ENCODE peak calls at places on chromosome 4, in seven cellular contexts. Y is astrocyte, C is hepatocyte, H is endothelial cell of umbilical vein, B is PC-3, V is neural progenitor cell, Z is GM23248. U is an unnamed sample.

GRCh38 chr4:186669159-186669720 is 54.4 kb downstream of the FAT1 start:
- DNase-seq in B (peak; percentile 59), V (peak; percentile 41), Y (peak; percentile 71), C (peak; percentile 58), H (peak; percentile 27), Z (peak; percentile 75), U (peak; percentile 56)

GRCh38 chr4:26360864-26361263 is 40.0 kb downstream of the RBPJ start:
- DNase-seq in Z (no peak), V (peak; percentile 13), B (no peak), Y (no peak), C (no peak), H (no peak), U (no peak)

GRCh38 chr4:149166365-149166764 is 649.3 kb downstream of the IQCM start:
- DNase-seq in V (no peak), C (no peak), Z (peak; percentile 19), B (no peak), Y (peak; percentile 33), H (no peak), U (peak; percentile 69)

GRCh38 chr4:8740666-8741395 is 130.8 kb downstream of the HMX1 start:
- DNase-seq in C (no peak), Y (no peak), B (no peak), H (no peak), V (no peak), Z (no peak), U (no peak)

GRCh38 chr4:141350122-141350904 is 129.6 kb downstream of the ZNF330 start:
- DNase-seq in C (peak; percentile 41), B (peak; percentile 97), Z (peak; percentile 88), V (no peak), H (peak; percentile 87), Y (peak; percentile 89), U (no peak)

GRCh38 chr4:187363453-187363852 is 632.1 kb upstream of the ZFP42 start:
- DNase-seq in V (peak; percentile 4), H (no peak), B (no peak), C (no peak), Z (no peak), Y (peak; percentile 7), U (no peak)

GRCh38 chr4:66926687-66927086 is 618.6 kb downstream of the CENPC start:
- DNase-seq in H (no peak), V (no peak), B (no peak), Z (no peak), Y (no peak), C (no peak), U (no peak)

GRCh38 chr4:100736651-100737450 is 219.0 kb upstream of the EMCN start:
- DNase-seq in C (peak; percentile 10), H (peak; percentile 97), B (peak; percentile 88), V (no peak), Y (peak; percentile 95), Z (peak; percentile 90), U (no peak)

GRCh38 chr4:105709081-105709450 is 482 bp downstream of the GSTCD start:
- DNase-seq in B (peak; percentile 8), Y (peak; percentile 11), V (peak; percentile 61), H (peak; percentile 54), C (peak; percentile 43), Z (peak; percentile 57), U (peak; percentile 61)

GRCh38 chr4:149830823-149831222 is 15.2 kb upstream of the IQCM start:
- DNase-seq in B (peak; percentile 76), Y (peak; percentile 2), Z (no peak), V (no peak), H (no peak), C (no peak), U (no peak)

GRCh38 chr4:32135642-32136041 is 1415.5 kb downstream of the PCDH7 start:
- DNase-seq in B (peak; percentile 64), Y (peak; percentile 6), C (no peak), V (no peak), Z (no peak), H (no peak), U (peak; percentile 62)

GRCh38 chr4:158197194-158197593 is 13.1 kb upstream of the TMEM144 start:
- DNase-seq in B (no peak), Y (no peak), Z (no peak), V (no peak), C (peak; percentile 14), H (no peak), U (no peak)

GRCh38 chr4:29058519-29058918 is 1661.7 kb upstream of the PCDH7 start:
- DNase-seq in H (no peak), Z (no peak), V (no peak), Y (peak; percentile 8), B (no peak), C (no peak), U (no peak)

GRCh38 chr4:39036172-39036571 is 4.0 kb upstream of the TMEM156 start:
- DNase-seq in Y (peak; percentile 83), B (peak; percentile 95), C (no peak), H (peak; percentile 20), Z (no peak), V (no peak), U (no peak)

GRCh38 chr4:39808231-39808749 is 110.4 kb downstream of the UBE2K start:
- DNase-seq in B (no peak), Z (no peak), H (no peak), V (no peak), C (no peak), Y (no peak), U (no peak)

GRCh38 chr4:16026155-16026761 is 57.6 kb downstream of the PROM1 start:
- DNase-seq in B (peak; percentile 78), Y (peak; percentile 33), V (peak; percentile 79), Z (peak; percentile 62), H (peak; percentile 76), C (peak; percentile 75), U (peak; percentile 91)

GRCh38 chr4:1508161-1509160 is 102.2 kb upstream of the NKX1-1 start:
- DNase-seq in Z (no peak), B (no peak), Y (no peak), H (no peak), V (no peak), C (no peak), U (no peak)

GRCh38 chr4:102503301-102503746 is 2.2 kb downstream of the NFKB1 start:
- DNase-seq in H (peak; percentile 16), V (no peak), Z (no peak), C (no peak), Y (no peak), B (peak; percentile 24), U (no peak)

GRCh38 chr4:140044314-140044991 is 109.5 kb downstream of the MAML3 start:
- DNase-seq in Z (no peak), C (no peak), V (no peak), B (no peak), Y (no peak), H (no peak), U (no peak)

GRCh38 chr4:140046573-140046972 is 107.4 kb downstream of the MAML3 start:
- DNase-seq in Z (no peak), H (peak; percentile 16), V (peak; percentile 60), Y (no peak), B (peak; percentile 10), C (no peak), U (peak; percentile 5)

GRCh38 chr4:140047017-140047640 is 106.9 kb downstream of the MAML3 start:
- DNase-seq in Y (no peak), C (no peak), B (peak; percentile 67), V (peak; percentile 51), Z (no peak), H (peak; percentile 43), U (peak; percentile 94)

GRCh38 chr4:140047781-140048180 is 106.2 kb downstream of the MAML3 start:
- DNase-seq in Y (no peak), B (no peak), C (no peak), Z (no peak), V (peak; percentile 28), H (peak; percentile 69), U (no peak)

GRCh38 chr4:140046037-140046436 is 107.9 kb downstream of the MAML3 start:
- DNase-seq in C (no peak), Y (no peak), Z (no peak), B (no peak), H (peak; percentile 30), V (no peak), U (no peak)
- H3K4me1 ChIP-seq in C (peaks cover 21% of the 10 kb centered on the region), Y (peaks cover 19% of the 10 kb centered on the region), Z (peaks cover 11% of the 10 kb centered on the region), B (peaks cover 45% of the 10 kb centered on the region), H (peaks cover 49% of the 10 kb centered on the region), V (peaks cover 52% of the 10 kb centered on the region), U (peaks cover 11% of the 10 kb centered on the region)

GRCh38 chr4:120034913-120035312 is 31.7 kb downstream of the MAD2L1 start:
- DNase-seq in B (no peak), Y (no peak), H (no peak), Z (no peak), C (no peak), V (no peak), U (peak; percentile 32)
- H2AFZ ChIP-seq in B (no peak overlapping the region), Y (no peak overlapping the region), H (no peak overlapping the region), Z (no peak overlapping the region), C (no peak overlapping the region), V (no peak overlapping the region), U (no peak overlapping the region)

GRCh38 chr4:6589444-6589843 is 14.5 kb downstream of the MAN2B2 start:
- DNase-seq in C (no peak), Y (no peak), B (no peak), V (no peak), H (no peak), Z (no peak), U (no peak)

GRCh38 chr4:6584865-6585264 is 9.9 kb downstream of the MAN2B2 start:
- DNase-seq in B (no peak), V (no peak), C (no peak), Z (no peak), H (no peak), Y (no peak), U (no peak)

GRCh38 chr4:6582889-6583504 is 8.0 kb downstream of the MAN2B2 start:
- DNase-seq in H (peak; percentile 27), C (no peak), V (no peak), Y (peak; percentile 34), B (peak; percentile 35), Z (peak; percentile 48), U (peak; percentile 19)

GRCh38 chr4:6591305-6591704 is 16.3 kb downstream of the MAN2B2 start:
- DNase-seq in C (no peak), B (no peak), H (no peak), V (no peak), Y (no peak), Z (no peak), U (no peak)

GRCh38 chr4:6586715-6587325 is 11.8 kb downstream of the MAN2B2 start:
- DNase-seq in B (no peak), Z (no peak), V (no peak), Y (no peak), H (no peak), C (no peak), U (no peak)
- H3K4me1 ChIP-seq in B (no peaks in the 10 kb centered on the region), Z (no peaks in the 10 kb centered on the region), V (no peaks in the 10 kb centered on the region), Y (no peaks in the 10 kb centered on the region), H (no peaks in the 10 kb centered on the region), C (no peaks in the 10 kb centered on the region), U (no peaks in the 10 kb centered on the region)

DNA sequence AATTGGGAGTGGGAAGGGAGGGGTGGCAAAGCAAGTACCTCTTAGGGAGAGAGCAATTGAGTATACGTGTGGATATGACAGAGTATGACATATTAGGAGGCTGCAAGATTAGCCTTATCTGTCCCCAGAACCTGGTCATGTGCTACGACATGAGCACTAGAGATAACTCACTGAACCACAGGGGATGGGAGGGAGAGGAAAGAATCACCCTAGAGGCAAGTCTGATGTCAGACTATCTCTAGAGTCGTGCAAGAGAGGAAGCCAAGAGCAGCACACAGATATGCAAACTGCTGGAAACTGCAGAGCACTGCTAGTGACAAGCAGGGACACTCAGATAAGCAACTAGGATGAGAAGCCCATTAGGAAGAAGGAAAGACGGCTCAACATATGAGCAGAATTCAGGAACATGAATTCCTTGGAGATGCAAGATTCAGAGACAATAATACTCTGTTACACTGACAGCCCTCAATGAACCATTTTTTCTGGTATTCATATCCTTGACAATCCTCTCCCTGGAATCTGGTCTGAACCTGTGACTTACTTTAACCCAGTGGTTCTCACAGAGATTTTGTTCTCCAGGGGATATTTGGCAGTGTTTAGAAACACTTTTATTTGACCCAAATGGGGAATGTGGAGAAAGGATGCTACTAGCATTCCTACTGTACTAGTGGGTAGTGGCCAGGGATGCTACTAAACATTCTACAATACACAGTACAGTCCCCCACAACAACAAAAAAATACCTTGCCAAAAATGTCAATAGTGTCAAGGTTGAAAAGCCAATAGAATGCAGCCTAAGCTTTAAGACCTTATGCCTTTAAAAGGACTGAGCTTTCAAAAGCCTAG is 84.0 kb upstream of the BMP2K start:
- DNase-seq in C (peak; percentile 62), Z (peak; percentile 27), V (no peak), H (no peak), B (no peak), Y (no peak), U (peak; percentile 79)
- H2AFZ ChIP-seq in C (no peak overlapping the region), Z (no peak overlapping the region), V (no peak overlapping the region), H (no peak overlapping the region), B (no peak overlapping the region), Y (no peak overlapping the region), U (no peak overlapping the region)

U was measured in trophoblast cell.